ENCODE peak calls at places on chromosomes 6 and 20, in four cellular contexts. S is NCI-H2171, E is neural progenitor cell, Z is MM.1S. Y is an unnamed sample.

GRCh38 chr6:56693246-56693607 is 50.5 kb upstream of the DST start:
- DNase-seq in S (no peak), E (no peak), Z (no peak), Y (peak)

GRCh38 chr20:54668271-54669053 is 193.1 kb downstream of the DOK5 start:
- DNase-seq in S (no peak), E (peak), Z (peak), Y (peak)

GRCh38 chr6:43911354-43911624 is 141.3 kb downstream of the VEGFA start:
- DNase-seq in S (no peak), E (no peak), Z (no peak), Y (no peak)

GRCh38 chr6:31752739-31753319 is 9.6 kb upstream of the SAPCD1 start:
- DNase-seq in S (no peak), E (no peak), Z (no peak), Y (no peak)

GRCh38 chr6:100268326-100268725 is 196.4 kb downstream of the SIM1 start:
- DNase-seq in S (no peak), E (no peak), Z (no peak), Y (no peak)

GRCh38 chr20:38941726-38942389 is 15.6 kb downstream of the FAM83D start:
- DNase-seq in S (no peak), E (no peak), Z (no peak), Y (no peak)

GRCh38 chr6:38697846-38698245 is 5.1 kb downstream of the GLO1 start:
- DNase-seq in S (no peak), E (no peak), Z (no peak), Y (no peak)

GRCh38 chr6:54614499-54615195 is 231.9 kb upstream of the FAM83B start:
- DNase-seq in S (no peak), E (peak), Z (no peak), Y (no peak)

GRCh38 chr6:152293404-152293803 is 343.8 kb downstream of the SYNE1 start:
- DNase-seq in S (peak), E (no peak), Z (no peak), Y (no peak)

GRCh38 chr6:64084201-64084663 is 448.6 kb downstream of the PHF3 start:
- DNase-seq in S (no peak), E (peak), Z (no peak), Y (no peak)

GRCh38 chr20:9241232-9241692 is 172.4 kb downstream of the PLCB4 start:
- DNase-seq in S (no peak), E (no peak), Z (no peak), Y (peak)

GRCh38 chr6:52985228-52985627 is 9.9 kb downstream of the GSTA4 start:
- DNase-seq in S (no peak), E (no peak), Z (no peak), Y (no peak)

GRCh38 chr6:116485786-116486185 is 24.6 kb downstream of the CALHM6 start:
- DNase-seq in S (no peak), E (no peak), Z (no peak), Y (no peak)

GRCh38 chr6:52341861-52342260 is 20.1 kb upstream of the PAQR8 start:
- DNase-seq in S (no peak), E (no peak), Z (no peak), Y (no peak)

GRCh38 chr6:1610497-1611321 is 994 bp downstream of the FOXC1 start:
- DNase-seq in S (no peak), E (peak), Z (no peak), Y (peak)

GRCh38 chr6:84866715-84867114 is 102.3 kb upstream of the TBX18 start:
- DNase-seq in S (no peak), E (no peak), Z (no peak), Y (no peak)

GRCh38 chr20:49515588-49515987 is 33.1 kb upstream of the KCNB1 start:
- DNase-seq in S (no peak), E (no peak), Z (no peak), Y (no peak)

GRCh38 chr6:139534472-139535115 is 160.1 kb upstream of the CITED2 start:
- DNase-seq in S (no peak), E (no peak), Z (peak), Y (no peak)

GRCh38 chr6:30158475-30159025 is 2.5 kb downstream of the TRIM10 start:
- DNase-seq in S (no peak), E (no peak), Z (peak), Y (no peak)

GRCh38 chr6:35742842-35743241 is 6.0 kb downstream of the ARMC12 start:
- DNase-seq in S (no peak), E (no peak), Z (no peak), Y (no peak)

GRCh38 chr6:53299331-53299835 is 49.4 kb downstream of the ELOVL5 start:
- DNase-seq in S (peak), E (no peak), Z (no peak), Y (no peak)

GRCh38 chr20:57724610-57725405 is 15.0 kb upstream of the PMEPA1 start:
- DNase-seq in S (no peak), E (no peak), Z (no peak), Y (no peak)

GRCh38 chr6:4413073-4413472 is 277.7 kb upstream of the ECI2 start:
- DNase-seq in S (no peak), E (no peak), Z (no peak), Y (no peak)

GRCh38 chr20:1894951-1895673 is at the start of gene SIRPA:
- DNase-seq in S (peak), E (peak), Z (peak), Y (peak)

Y was measured in Caki2.